ENCODE peak calls at places on chromosomes 6 and 20, in four cellular contexts. One of them, this sample, is unnamed.
A peak's percentile ranks its signal among the peaks of the same experiment; 100 is the strongest.

GRCh38 chr20:53751394-53752368 is 158.0 kb upstream of the ZNF217 start:
- DNase-seq in IMR-90: no peak
- DNase-seq in mesendoderm: no peak
- DNase-seq in H9: no peak
- DNase-seq in this sample: no peak

GRCh38 chr6:134123666-134124208 is 71.3 kb upstream of the SLC2A12 start:
- DNase-seq in IMR-90: peak; percentile 72
- DNase-seq in mesendoderm: peak; percentile 90
- DNase-seq in H9: peak; percentile 73
- DNase-seq in this sample: no peak

GRCh38 chr6:71496018-71496800 is 207.6 kb downstream of the OGFRL1 start:
- DNase-seq in IMR-90: peak; percentile 31
- DNase-seq in mesendoderm: no peak
- DNase-seq in H9: no peak
- DNase-seq in this sample: no peak

GRCh38 chr20:5621305-5621704 is 128.9 kb upstream of the SHLD1 start:
- DNase-seq in IMR-90: no peak
- DNase-seq in mesendoderm: no peak
- DNase-seq in H9: no peak
- DNase-seq in this sample: no peak

GRCh38 chr6:147194652-147195403 is 9.4 kb upstream of the STXBP5 start:
- DNase-seq in IMR-90: peak; percentile 63
- DNase-seq in mesendoderm: no peak
- DNase-seq in H9: no peak
- DNase-seq in this sample: no peak

GRCh38 chr20:49888341-49889244 is 26.7 kb downstream of the SPATA2 start:
- DNase-seq in IMR-90: peak; percentile 56
- DNase-seq in mesendoderm: peak; percentile 89
- DNase-seq in H9: peak; percentile 89
- DNase-seq in this sample: peak; percentile 76

GRCh38 chr6:159762681-159763293 is 942 bp downstream of the ACAT2 start:
- DNase-seq in IMR-90: no peak
- DNase-seq in mesendoderm: peak; percentile 17
- DNase-seq in H9: no peak
- DNase-seq in this sample: no peak

GRCh38 chr6:125415921-125416320 is 114.2 kb upstream of the HDDC2 start:
- DNase-seq in IMR-90: no peak
- DNase-seq in mesendoderm: no peak
- DNase-seq in H9: no peak
- DNase-seq in this sample: no peak

DNA sequence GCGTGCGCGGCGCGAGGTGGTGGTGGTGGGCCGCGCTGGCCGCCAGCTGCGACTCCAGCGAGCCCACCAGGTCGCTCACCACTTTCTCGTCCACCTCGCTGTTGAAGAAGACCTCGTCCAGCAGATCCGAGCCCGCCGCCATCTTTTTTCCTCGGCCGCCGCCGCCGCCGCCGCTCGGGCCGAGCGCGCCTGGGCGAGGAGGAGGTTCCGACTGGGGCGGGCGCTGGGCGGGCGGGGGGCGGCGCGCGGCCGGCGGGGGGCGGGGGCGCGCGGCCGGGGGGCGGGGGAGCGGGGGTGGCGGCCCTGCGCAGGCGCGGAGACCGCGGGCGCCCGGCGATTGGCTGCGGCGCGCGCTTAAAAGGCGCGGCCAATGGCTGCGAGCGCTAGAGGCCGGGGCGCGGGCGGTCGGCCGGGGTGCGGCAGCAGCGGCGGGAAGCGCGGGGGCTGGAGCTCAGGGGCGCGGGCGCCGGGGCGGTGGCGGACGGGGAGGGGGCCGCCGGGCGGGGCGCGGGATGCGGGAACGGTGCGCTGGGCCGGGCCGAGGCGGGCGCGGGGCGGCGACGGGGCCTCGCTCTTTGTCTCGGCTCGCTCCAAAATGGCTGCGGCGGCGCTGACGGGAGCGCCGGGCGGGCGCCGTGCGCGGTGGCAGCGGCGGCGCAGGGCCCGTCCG is at the start of gene TAF4:
- DNase-seq in IMR-90: peak; percentile 60
- DNase-seq in mesendoderm: peak; percentile 69
- DNase-seq in H9: peak; percentile 64
- DNase-seq in this sample: no peak
- H3K56ac ChIP-seq in IMR-90: peak within 1 kb of the TSS; percentile 5
- H3K56ac ChIP-seq in mesendoderm: peak within 1 kb of the TSS; percentile 98
- H3K56ac ChIP-seq in H9: no peak within 1 kb of the TSS
- H3K56ac ChIP-seq in this sample: peak within 1 kb of the TSS; percentile 27

GRCh38 chr20:39152742-39153141 is 190.6 kb downstream of the DHX35 start:
- DNase-seq in IMR-90: no peak
- DNase-seq in mesendoderm: no peak
- DNase-seq in H9: no peak
- DNase-seq in this sample: no peak
- H3K27me3 ChIP-seq in IMR-90: no peaks in the 10 kb centered on the region
- H3K27me3 ChIP-seq in mesendoderm: no peaks in the 10 kb centered on the region
- H3K27me3 ChIP-seq in H9: no peaks in the 10 kb centered on the region
- H3K27me3 ChIP-seq in this sample: no peaks in the 10 kb centered on the region

GRCh38 chr6:20866940-20867630 is 332.8 kb downstream of the CDKAL1 start:
- DNase-seq in IMR-90: peak; percentile 68
- DNase-seq in mesendoderm: no peak
- DNase-seq in H9: no peak
- DNase-seq in this sample: no peak
- H3K56ac ChIP-seq in IMR-90: no peak overlapping the region
- H3K56ac ChIP-seq in mesendoderm: no peak overlapping the region
- H3K56ac ChIP-seq in H9: no peak overlapping the region
- H3K56ac ChIP-seq in this sample: no peak overlapping the region

DNA sequence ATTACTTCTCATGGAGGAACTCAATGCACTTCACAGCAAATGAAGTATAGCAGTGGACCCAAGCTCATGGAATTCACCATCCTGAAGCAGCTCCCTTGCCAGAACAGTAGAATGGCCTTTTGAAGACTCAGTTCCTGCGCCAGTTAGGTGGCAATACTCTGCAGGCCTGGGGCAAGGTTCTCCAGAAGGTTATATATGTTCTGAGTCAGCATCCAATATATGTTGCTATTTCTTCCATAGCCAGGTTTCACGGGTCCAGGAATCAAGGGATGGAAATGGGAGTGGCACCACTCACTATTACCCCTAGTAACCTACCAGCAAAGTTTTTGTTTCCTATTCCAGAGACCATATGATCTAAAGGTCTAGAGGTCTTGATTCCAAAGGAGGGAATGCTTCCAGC is 56.4 kb upstream of the CNKSR3 start:
- DNase-seq in IMR-90: no peak
- DNase-seq in mesendoderm: no peak
- DNase-seq in H9: no peak
- DNase-seq in this sample: no peak
- H3K27me3 ChIP-seq in IMR-90: no peaks in the 10 kb centered on the region
- H3K27me3 ChIP-seq in mesendoderm: no peaks in the 10 kb centered on the region
- H3K27me3 ChIP-seq in H9: no peaks in the 10 kb centered on the region
- H3K27me3 ChIP-seq in this sample: no peaks in the 10 kb centered on the region